ENCODE peak calls at places on chromosomes 13 and 19, in four cellular contexts. Q, G, H and K are unnamed samples.

GRCh38 chr19:29273000-29273691 is 60.2 kb upstream of the UQCRFS1 start:
- DNase-seq in G (no peak), Q (no peak), H (no peak), K (no peak)

GRCh38 chr13:94726425-94726824 is 14.1 kb upstream of the SOX21 start:
- DNase-seq in H (no peak), Q (no peak), G (no peak), K (no peak)

GRCh38 chr19:41479757-41480191 is 36.8 kb downstream of the ERICH4 start:
- DNase-seq in H (no peak), G (peak), Q (no peak), K (no peak)

GRCh38 chr13:30418075-30418715 is 4.1 kb upstream of the UBE2L5 start:
- DNase-seq in Q (no peak), H (no peak), G (no peak), K (no peak)

GRCh38 chr19:49852631-49853126 is 1.7 kb downstream of the PTOV1 start:
- DNase-seq in Q (no peak), H (no peak), G (no peak), K (no peak)

GRCh38 chr19:48230555-48231129 is 25.1 kb downstream of the CARD8 start:
- DNase-seq in G (no peak), Q (no peak), H (no peak), K (no peak)

GRCh38 chr19:4713384-4713951 is 10.2 kb downstream of the DPP9 start:
- DNase-seq in H (no peak), Q (no peak), G (peak), K (no peak)

GRCh38 chr19:43290568-43291359 is 21.4 kb upstream of the PSG9 start:
- DNase-seq in H (no peak), G (no peak), Q (no peak), K (peak)

GRCh38 chr13:48775804-48776203 is 122.1 kb downstream of the CYSLTR2 start:
- DNase-seq in H (no peak), G (no peak), Q (no peak), K (no peak)

GRCh38 chr13:107742544-107742943 is 472.8 kb downstream of the LIG4 start:
- DNase-seq in G (no peak), H (no peak), Q (no peak), K (no peak)

GRCh38 chr19:18433735-18434398 is 4.1 kb downstream of the ISYNA1 start:
- DNase-seq in Q (no peak), G (peak), H (no peak), K (no peak)

GRCh38 chr13:43815204-43815603 is 28.4 kb upstream of the ENOX1 start:
- DNase-seq in H (peak), Q (no peak), G (peak), K (no peak)

GRCh38 chr19:48845384-48845783 is 9.1 kb upstream of the HSD17B14 start:
- DNase-seq in G (no peak), H (no peak), Q (no peak), K (no peak)

GRCh38 chr13:31001647-31002046 is 69.2 kb downstream of the TEX26 start:
- DNase-seq in Q (no peak), G (no peak), H (no peak), K (no peak)

GRCh38 chr19:7743425-7743841 is 3.9 kb downstream of the CD209 start:
- DNase-seq in G (no peak), H (no peak), Q (no peak), K (no peak)

GRCh38 chr19:40398417-40399056 is 8.6 kb upstream of the HIPK4 start:
- DNase-seq in Q (peak), H (no peak), G (peak), K (no peak)

GRCh38 chr13:45527699-45528462 is 63.1 kb downstream of the COG3 start:
- DNase-seq in G (no peak), H (no peak), Q (no peak), K (no peak)

GRCh38 chr19:54462713-54463530 is 656 bp downstream of the LENG9 start:
- DNase-seq in G (peak), H (no peak), Q (peak), K (peak)

GRCh38 chr13:81929988-81930387 is 1589.1 kb upstream of the SPRY2 start:
- DNase-seq in G (no peak), Q (no peak), H (peak), K (no peak)

GRCh38 chr13:28237944-28238343 is 99.6 kb downstream of the PAN3 start:
- DNase-seq in Q (no peak), H (no peak), G (no peak), K (no peak)

GRCh38 chr13:77391475-77391874 is 64.6 kb upstream of the MYCBP2 start:
- DNase-seq in G (no peak), Q (no peak), H (no peak), K (no peak)

GRCh38 chr19:8324186-8325050 is 3.1 kb downstream of the RPS28 start:
- DNase-seq in Q (no peak), G (no peak), H (no peak), K (no peak)

GRCh38 chr19:14385492-14385891 is 4.2 kb downstream of the ADGRE5 start:
- DNase-seq in Q (no peak), G (no peak), H (no peak), K (no peak)

GRCh38 chr13:50912851-50913250 is 3.3 kb downstream of the RNASEH2B start:
- DNase-seq in H (no peak), Q (no peak), G (no peak), K (no peak)

GRCh38 chr19:2051771-2052704 is 994 bp upstream of the MKNK2 start:
- DNase-seq in Q (peak), G (peak), H (no peak), K (no peak)

GRCh38 chr19:58328999-58329398 is 2.2 kb downstream of the ZSCAN22 start:
- DNase-seq in Q (no peak), G (no peak), H (peak), K (peak)